ENCODE peak calls at places on chromosomes 16 and 17, in ten cellular contexts. P is stomach, K is suprapubic skin, N is testis, D is prostate gland, E is tibial nerve, J is IMR-90, F is lower leg skin, R is thyroid gland, T is esophagus muscularis mucosa. M is an unnamed sample.

GRCh38 chr17:81397314-81398169 is 2.3 kb downstream of the BAHCC1 start:
- DNase-seq in P (peak), K (no peak), N (no peak), D (no peak), E (no peak), J (peak), F (no peak), R (peak), T (no peak), M (no peak)

GRCh38 chr17:49361129-49361901 is 735 bp downstream of the ZNF652 start:
- DNase-seq in P (peak), K (no peak), N (peak), D (peak), E (peak), J (no peak), F (peak), R (peak), T (no peak), M (peak)

GRCh38 chr17:27530791-27531391 is 74.6 kb downstream of the KSR1 start:
- DNase-seq in P (no peak), K (no peak), N (no peak), D (no peak), E (no peak), J (peak), F (no peak), R (no peak), T (no peak), M (peak)

GRCh38 chr16:89723279-89724250 is 2.2 kb downstream of the ZNF276 start:
- DNase-seq in P (peak), K (no peak), N (peak), D (no peak), E (no peak), J (peak), F (no peak), R (peak), T (no peak), M (no peak)

GRCh38 chr16:13322357-13322756 is 421.0 kb downstream of the SHISA9 start:
- DNase-seq in P (no peak), K (no peak), N (no peak), D (no peak), E (no peak), J (no peak), F (no peak), R (no peak), T (no peak), M (no peak)

GRCh38 chr17:66517336-66518009 is 215.1 kb downstream of the PRKCA start:
- DNase-seq in P (no peak), K (no peak), N (no peak), D (no peak), E (no peak), J (no peak), F (no peak), R (no peak), T (no peak), M (no peak)

GRCh38 chr17:81167638-81168037 is 1.6 kb upstream of the AATK start:
- DNase-seq in P (no peak), K (no peak), N (no peak), D (no peak), E (no peak), J (no peak), F (no peak), R (no peak), T (no peak), M (no peak)

GRCh38 chr17:73283841-73284282 is 22.2 kb upstream of the CPSF4L start:
- DNase-seq in P (no peak), K (no peak), N (peak), D (no peak), E (peak), J (no peak), F (no peak), R (no peak), T (no peak), M (no peak)

GRCh38 chr17:72699566-72699965 is 392.9 kb downstream of the SLC39A11 start:
- DNase-seq in P (no peak), K (no peak), N (peak), D (no peak), E (no peak), J (peak), F (no peak), R (no peak), T (no peak), M (no peak)

GRCh38 chr17:57305918-57306317 is 49.6 kb downstream of the MSI2 start:
- DNase-seq in P (no peak), K (no peak), N (no peak), D (no peak), E (no peak), J (no peak), F (no peak), R (no peak), T (no peak), M (no peak)

DNA sequence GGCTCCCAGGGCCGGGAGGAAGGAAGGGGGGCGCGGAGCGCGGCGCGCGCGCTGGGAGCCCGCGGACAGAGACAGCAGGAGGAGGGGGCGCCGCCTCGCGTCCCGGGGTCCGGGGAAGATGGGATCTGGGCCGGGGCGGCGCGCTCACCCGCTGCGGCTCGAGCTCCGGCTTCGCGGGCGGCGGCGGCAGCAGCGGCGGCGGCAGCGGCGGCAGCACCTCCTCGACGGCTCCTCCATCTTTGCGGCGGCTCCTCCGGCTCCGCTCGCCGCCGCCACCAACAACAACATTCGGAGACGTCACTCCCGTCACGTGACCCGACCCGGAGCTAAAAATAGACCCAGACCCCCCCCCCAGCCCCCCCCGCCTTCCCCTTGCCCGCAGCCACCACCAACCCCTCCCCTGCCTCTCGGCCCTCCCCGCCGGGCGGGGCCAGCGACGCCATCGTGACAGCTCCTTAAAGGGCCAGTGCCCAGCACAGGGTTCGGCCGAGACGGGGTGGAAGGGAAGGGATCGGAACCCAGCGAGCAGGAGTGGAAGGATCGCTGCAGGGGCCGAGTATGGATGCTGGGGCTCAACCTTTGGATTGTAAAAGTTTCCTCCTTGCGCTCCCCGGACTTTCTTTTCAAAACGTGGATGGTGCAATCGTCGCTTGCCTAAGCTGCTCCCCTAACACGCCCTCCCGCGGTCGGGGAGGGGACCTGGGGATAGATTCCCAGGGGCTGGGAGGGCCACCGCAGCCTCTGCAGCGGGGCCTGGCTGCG is at the start of gene HDAC5:
- DNase-seq in P (peak), K (peak), N (peak), D (peak), E (peak), J (peak), F (peak), R (peak), T (peak), M (peak)
- TF ChIP-seq POLR2A in P (no peak), K (no peak), N (no peak), D (peak), E (peak), J (peak), F (no peak), R (peak), T (no peak), M (no peak)

GRCh38 chr16:55760665-55761035 is 72.2 kb downstream of the CES1 start:
- DNase-seq in P (no peak), K (peak), N (peak), D (no peak), E (no peak), J (no peak), F (no peak), R (peak), T (no peak), M (no peak)
- H3K4me3 ChIP-seq in P (no peak), K (no peak), N (peak), D (no peak), E (peak), J (no peak), F (no peak), R (no peak), T (no peak), M (no peak)

DNA sequence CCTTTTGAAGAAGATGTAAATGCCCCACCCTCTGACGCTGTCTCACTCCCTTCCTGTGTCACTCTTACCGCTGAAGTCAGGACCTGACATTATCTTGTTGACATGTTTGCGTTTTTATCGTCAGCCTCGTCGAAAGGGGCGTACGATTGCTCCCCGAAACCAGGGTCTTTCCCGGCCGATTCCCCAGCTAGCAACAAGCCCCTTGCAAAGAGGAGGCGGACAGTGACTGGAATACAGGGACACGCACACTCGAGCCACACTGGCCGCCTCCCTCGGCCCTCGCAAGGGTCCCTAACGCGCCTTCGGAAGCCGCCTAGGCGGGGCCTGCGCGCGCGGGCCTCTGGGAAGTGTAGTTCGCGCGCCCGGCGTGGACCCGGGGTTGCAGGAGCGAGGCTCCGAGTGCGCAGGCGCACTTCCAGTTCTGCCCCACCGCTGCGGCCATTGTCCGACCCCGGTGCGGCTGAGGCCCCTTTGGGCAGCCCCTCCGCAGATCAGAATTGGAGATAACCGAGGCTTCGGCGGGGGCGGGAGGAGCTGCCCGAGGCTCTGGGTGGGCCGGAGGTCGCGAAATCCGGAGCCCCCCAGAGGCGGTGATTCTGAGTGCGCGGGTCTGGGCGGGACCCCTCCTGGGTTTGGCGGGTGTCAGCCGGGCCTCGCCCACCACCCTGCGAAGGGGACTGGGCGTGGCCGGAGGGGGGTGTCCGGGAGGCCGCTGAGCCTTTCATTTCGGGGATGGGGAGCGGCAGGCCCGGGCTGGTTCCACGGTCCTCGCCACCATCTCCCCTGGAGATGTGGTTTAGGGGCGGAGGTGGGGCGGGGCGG is at the start of gene ZFP90:
- DNase-seq in P (peak), K (peak), N (peak), D (peak), E (peak), J (peak), F (peak), R (peak), T (peak), M (peak)
- TF ChIP-seq POLR2A in P (no peak), K (no peak), N (no peak), D (peak), E (peak), J (no peak), F (no peak), R (peak), T (no peak), M (peak)

GRCh38 chr17:79075861-79076406 is 1.3 kb downstream of the ENGASE start:
- DNase-seq in P (no peak), K (no peak), N (no peak), D (no peak), E (no peak), J (no peak), F (no peak), R (no peak), T (no peak), M (no peak)
- H3K4me3 ChIP-seq in P (peak), K (peak), N (peak), D (peak), E (peak), J (peak), F (no peak), R (no peak), T (peak), M (peak)

DNA sequence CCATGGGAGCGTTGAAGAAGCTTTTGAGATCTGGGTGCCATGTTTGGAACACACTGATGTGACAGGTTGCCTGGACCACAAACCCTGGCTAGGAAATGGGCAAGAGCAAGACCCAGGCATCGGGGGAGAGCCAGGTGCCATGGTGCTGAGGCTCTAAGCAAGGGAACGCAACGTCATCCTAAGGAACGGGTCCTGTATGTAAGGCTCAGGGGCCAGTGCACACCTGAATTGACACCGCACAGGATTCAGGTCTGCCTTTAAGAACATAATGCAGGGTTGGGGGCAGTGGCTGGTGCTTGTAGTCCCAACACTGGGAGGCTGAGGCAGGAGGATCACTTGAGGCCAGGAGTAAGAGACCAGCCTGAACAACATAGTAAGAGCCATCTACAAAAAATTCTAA is 10.8 kb downstream of the PSMD7 start:
- DNase-seq in P (no peak), K (peak), N (no peak), D (no peak), E (no peak), J (no peak), F (no peak), R (no peak), T (no peak), M (no peak)
- TF ChIP-seq POLR2A in P (no peak), K (no peak), N (no peak), D (no peak), E (no peak), J (no peak), F (no peak), R (no peak), T (no peak), M (no peak)

DNA sequence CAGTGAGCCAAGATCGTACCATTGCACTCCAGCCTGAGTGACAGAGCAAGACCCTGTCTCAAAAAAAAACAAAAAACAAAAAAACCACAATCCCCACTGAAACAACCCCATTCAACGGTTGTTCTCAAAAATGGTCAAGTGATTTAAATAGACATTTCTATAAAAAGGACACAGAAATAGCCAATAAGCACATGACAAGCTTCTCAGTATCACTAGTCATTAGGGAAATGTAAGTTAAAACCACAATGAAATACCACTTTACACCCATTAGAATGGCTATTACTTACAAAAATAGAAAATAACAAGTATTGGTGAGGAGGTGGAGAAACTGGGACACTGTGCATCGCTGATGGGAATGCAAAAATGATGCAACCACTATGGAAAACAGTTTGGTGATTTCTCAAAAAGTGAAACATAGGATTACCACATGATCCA is 26.6 kb upstream of the MYLK3 start:
- DNase-seq in P (no peak), K (no peak), N (no peak), D (no peak), E (no peak), J (no peak), F (no peak), R (no peak), T (no peak), M (no peak)
- H3K4me3 ChIP-seq in P (no peak), K (no peak), N (no peak), D (no peak), E (no peak), J (no peak), F (no peak), R (no peak), T (no peak), M (no peak)

DNA sequence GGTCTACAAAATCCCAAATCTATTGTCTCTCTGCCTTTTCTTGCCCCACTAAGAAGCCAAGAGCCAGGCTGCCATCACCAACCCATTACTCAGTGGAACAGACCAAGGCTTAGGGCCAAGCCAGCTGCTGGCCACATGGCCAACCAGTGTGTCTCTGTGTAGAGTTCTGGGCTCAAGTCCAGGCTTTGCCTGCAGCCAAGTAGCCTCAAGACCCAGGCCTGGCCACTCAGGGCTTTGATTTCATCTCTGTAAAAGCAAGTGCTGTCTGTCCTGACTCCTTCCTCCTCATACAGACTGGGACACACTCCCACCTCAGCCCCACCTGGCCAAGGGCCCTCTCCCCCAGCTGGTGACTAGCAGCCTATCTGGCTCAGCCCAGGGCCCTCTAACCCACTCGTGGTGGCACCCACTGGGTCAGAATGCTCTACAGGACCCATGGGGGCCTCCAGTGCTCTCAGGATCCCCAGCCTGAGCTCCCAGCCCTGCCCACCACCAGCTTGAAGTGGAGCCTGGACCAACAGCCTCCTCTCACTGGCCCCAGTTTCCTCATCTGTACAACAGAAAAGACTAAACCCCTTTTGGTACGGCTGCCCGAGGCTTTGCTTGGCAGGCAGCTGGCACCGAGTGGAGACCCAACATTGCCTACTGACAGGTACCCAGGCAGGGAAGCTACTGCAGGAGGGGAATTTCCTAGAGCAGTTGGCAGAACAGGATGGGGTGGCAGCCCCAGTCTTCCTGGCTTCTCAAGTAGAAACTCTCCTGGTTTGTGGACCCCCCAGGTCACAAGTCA is 14.4 kb downstream of the SREBF1 start:
- DNase-seq in P (peak), K (peak), N (peak), D (peak), E (peak), J (peak), F (no peak), R (peak), T (no peak), M (peak)
- TF ChIP-seq POLR2A in P (no peak), K (no peak), N (no peak), D (no peak), E (no peak), J (no peak), F (no peak), R (peak), T (no peak), M (no peak)

DNA sequence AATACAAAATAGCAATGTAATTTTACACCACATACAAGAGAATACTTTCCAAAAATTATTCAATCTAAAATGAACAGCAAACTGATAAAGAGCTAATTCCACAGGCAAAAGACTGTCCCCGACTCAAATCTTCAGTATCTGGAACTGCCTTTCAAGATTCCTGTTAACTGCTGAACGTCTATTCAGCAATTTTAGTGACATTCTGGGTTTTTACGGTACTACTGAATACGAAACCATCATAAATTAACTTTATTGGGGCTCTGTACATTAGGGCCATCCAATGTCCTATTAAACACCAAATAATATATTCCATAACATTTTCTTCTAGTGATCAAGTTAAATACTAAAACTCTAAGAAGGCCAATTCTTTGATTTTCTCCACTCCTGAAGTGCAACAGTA is 1.6 kb downstream of the FBXL20 start:
- DNase-seq in P (no peak), K (no peak), N (no peak), D (no peak), E (no peak), J (no peak), F (no peak), R (no peak), T (no peak), M (no peak)
- H3K4me3 ChIP-seq in P (peak), K (peak), N (peak), D (peak), E (peak), J (peak), F (no peak), R (no peak), T (peak), M (no peak)